ENCODE peak calls at places on chromosomes 6 and 20, in six cellular contexts. Z is spleen, G is PC-3, K is colonic mucosa, O is tibial nerve, U is AG04450. D is an unnamed sample.

GRCh38 chr20:11783102-11783861 is 134.4 kb upstream of the BTBD3 start:
- DNase-seq in U (no peak), K (no peak), O (no peak), Z (no peak), G (no peak), D (no peak)

GRCh38 chr6:2862712-2863174 is 21.1 kb upstream of the SERPINB1 start:
- DNase-seq in G (no peak), Z (no peak), O (no peak), U (no peak), K (peak), D (no peak)

GRCh38 chr6:119172813-119173212 is 94.3 kb upstream of the FAM184A start:
- DNase-seq in Z (no peak), O (no peak), K (no peak), G (peak), U (no peak), D (peak)

GRCh38 chr20:48791014-48791413 is 36.8 kb downstream of the PREX1 start:
- DNase-seq in Z (peak), U (no peak), K (no peak), O (no peak), G (peak), D (no peak)

GRCh38 chr6:131995924-131996323 is 44.8 kb upstream of the CCN2 start:
- DNase-seq in Z (no peak), G (peak), K (no peak), O (no peak), U (peak), D (peak)

GRCh38 chr6:38184780-38185080 is 365.2 kb downstream of the ZFAND3 start:
- DNase-seq in G (no peak), U (no peak), K (no peak), O (no peak), Z (peak), D (no peak)

GRCh38 chr6:19395316-19395715 is 441.9 kb upstream of the ID4 start:
- DNase-seq in G (no peak), K (no peak), Z (no peak), U (no peak), O (no peak), D (no peak)

GRCh38 chr6:38168699-38169098 is 349.2 kb downstream of the ZFAND3 start:
- DNase-seq in O (no peak), G (no peak), Z (no peak), K (no peak), U (no peak), D (no peak)

GRCh38 chr6:73391735-73392134 is 2.9 kb upstream of the DDX43 start:
- DNase-seq in K (no peak), O (no peak), U (no peak), Z (no peak), G (peak), D (no peak)

GRCh38 chr6:131683479-131683878 is 17.7 kb downstream of the OR2A4 start:
- DNase-seq in Z (no peak), G (peak), O (no peak), U (no peak), K (no peak), D (no peak)

GRCh38 chr6:138970856-138971425 is 17.1 kb downstream of the REPS1 start:
- DNase-seq in U (peak), K (no peak), Z (no peak), O (no peak), G (peak), D (peak)

GRCh38 chr20:21490105-21490504 is 23.8 kb downstream of the NKX2-2 start:
- DNase-seq in U (no peak), O (no peak), K (no peak), G (peak), Z (no peak), D (no peak)
- TF ChIP-seq CTCF in U (peak), O (no peak), K (no peak), G (peak), Z (no peak), D (no peak)

DNA sequence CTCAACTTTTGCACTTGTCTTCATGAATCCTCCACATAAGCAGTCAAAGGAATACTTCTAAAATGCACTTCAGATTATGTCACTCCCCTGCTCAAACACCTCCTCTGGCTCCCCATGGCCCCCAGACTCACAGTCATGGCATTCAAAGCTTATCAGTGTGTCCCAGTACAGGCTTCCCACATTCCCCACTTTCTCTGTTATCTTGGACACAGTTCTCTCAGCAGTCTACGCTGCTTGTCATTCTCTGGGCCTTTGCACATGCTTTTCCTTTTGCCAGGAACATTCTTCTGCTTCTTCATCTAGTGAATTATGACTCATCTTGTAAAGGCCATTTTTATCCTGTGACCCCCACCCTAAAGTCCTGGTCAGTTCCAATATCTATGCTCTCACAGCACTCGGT is 31.8 kb downstream of the SLC13A3 start:
- DNase-seq in Z (no peak), K (no peak), U (no peak), O (no peak), G (no peak), D (no peak)
- H3K27ac ChIP-seq in Z (no peak), K (no peak), U (no peak), O (no peak), G (no peak), D (no peak)

GRCh38 chr20:59221049-59221748 is 57.6 kb downstream of the ZNF831 start:
- DNase-seq in K (no peak), G (peak), Z (no peak), O (no peak), U (no peak), D (no peak)
- TF ChIP-seq CTCF in K (no peak), G (no peak), Z (no peak), O (peak), U (no peak), D (no peak)

GRCh38 chr6:52330470-52330869 is 31.5 kb upstream of the PAQR8 start:
- DNase-seq in Z (no peak), G (no peak), U (no peak), K (peak), O (no peak), D (no peak)
- H3K27ac ChIP-seq in Z (no peak), G (no peak), U (no peak), K (peak), O (no peak), D (no peak)

DNA sequence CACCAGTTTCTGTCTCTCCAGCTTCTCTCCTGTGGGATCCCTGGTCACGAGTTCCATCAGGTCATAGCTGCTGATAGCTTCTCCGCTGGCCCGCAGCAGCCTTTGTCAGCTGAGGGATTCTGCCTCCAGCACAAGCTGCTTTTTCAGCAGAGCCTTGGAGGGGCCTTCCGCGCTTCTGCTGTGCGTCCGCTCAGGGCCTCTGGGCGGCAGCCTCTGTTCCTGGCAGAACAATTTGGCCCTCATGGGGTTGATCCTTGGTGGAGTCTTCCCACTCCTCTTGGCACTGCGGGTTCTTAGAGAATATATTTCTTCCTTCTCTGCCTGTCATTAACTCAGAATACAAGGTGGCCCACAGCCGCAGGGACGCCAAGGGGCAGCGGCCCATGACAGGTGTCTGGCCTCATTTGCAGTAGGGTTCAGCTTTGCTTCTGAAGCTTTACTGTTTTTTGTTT is 158.8 kb downstream of the DTNBP1 start:
- DNase-seq in G (no peak), O (no peak), Z (peak), U (no peak), K (no peak), D (no peak)
- TF ChIP-seq CTCF in G (no peak), O (no peak), Z (no peak), U (no peak), K (no peak), D (no peak)

GRCh38 chr20:13877789-13878188 is 93.0 kb downstream of the NDUFAF5 start:
- DNase-seq in Z (no peak), U (no peak), G (no peak), O (no peak), K (no peak), D (no peak)
- H3K27ac ChIP-seq in Z (no peak), U (no peak), G (no peak), O (no peak), K (no peak), D (no peak)

GRCh38 chr6:40106840-40107239 is 172.6 kb upstream of the MOCS1 start:
- DNase-seq in O (no peak), K (no peak), U (no peak), G (no peak), Z (no peak), D (no peak)

GRCh38 chr6:40116829-40117228 is 182.6 kb upstream of the MOCS1 start:
- DNase-seq in G (no peak), Z (no peak), K (no peak), O (no peak), U (no peak), D (no peak)

GRCh38 chr6:40112350-40112749 is 178.1 kb upstream of the MOCS1 start:
- DNase-seq in U (no peak), K (no peak), Z (no peak), G (no peak), O (no peak), D (no peak)
- TF ChIP-seq CTCF in U (no peak), K (no peak), Z (no peak), G (no peak), O (no peak), D (no peak)

DNA sequence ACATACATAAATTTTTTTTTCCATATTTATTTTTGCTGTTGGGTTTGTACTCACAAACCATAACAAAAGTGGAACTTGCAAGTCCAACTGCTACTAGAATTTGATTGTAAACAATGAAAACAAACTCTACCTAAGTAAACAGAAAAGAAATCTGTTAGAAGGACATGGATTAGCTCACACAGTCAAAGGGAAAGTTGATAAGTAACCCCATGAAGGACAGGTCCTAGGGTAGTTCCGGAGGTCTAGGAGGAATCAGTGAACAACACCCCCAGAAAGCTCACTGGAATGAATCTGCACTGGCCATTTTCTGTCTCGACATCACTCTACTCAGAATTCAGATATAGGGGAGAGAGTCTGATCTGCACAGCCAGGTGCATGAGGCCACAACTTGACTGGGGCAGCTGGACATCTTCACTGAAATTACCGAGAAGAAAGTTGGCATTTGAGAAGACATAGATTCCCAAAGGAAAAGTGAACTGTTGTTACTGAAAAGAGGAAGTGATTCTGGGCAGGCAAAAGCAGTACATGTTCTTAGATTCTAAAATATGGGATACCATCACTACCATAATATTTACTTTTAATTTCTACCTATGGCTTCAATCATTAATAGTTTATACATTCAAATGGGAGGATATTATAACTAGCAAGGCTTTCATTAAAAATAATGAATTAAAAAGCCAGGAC is 76.4 kb downstream of the HMGN3 start:
- DNase-seq in G (no peak), U (no peak), K (no peak), O (no peak), Z (no peak), D (no peak)
- H3K27ac ChIP-seq in G (no peak), U (no peak), K (no peak), O (no peak), Z (no peak), D (no peak)

DNA sequence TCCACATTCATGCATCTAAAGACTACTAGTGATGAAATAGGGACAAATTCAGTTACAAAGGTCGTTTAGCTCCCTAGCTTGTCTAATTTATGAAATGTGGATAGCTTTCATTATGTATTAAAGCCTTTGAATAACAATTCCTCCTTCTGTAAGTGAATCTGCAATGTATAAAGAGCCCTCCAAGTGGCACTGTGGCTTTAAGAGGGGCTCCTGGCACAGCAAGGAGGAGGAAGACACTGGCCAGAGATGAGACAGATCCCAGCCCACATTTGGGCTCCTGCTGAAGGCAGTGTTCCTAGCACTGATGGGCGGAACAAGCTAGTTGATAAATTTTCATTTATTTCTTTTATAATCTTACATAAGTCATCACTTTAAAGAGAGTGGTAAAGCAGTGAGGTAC is 17.6 kb upstream of the FUCA2 start:
- DNase-seq in O (no peak), Z (no peak), K (no peak), U (no peak), G (peak), D (no peak)
- TF ChIP-seq CTCF in O (no peak), Z (no peak), K (no peak), U (peak), G (peak), D (no peak)

GRCh38 chr6:85705220-85705619 is 62.5 kb upstream of the SYNCRIP start:
- DNase-seq in Z (no peak), G (no peak), K (no peak), U (no peak), O (no peak), D (no peak)
- H3K27ac ChIP-seq in Z (no peak), G (no peak), K (no peak), U (no peak), O (no peak), D (no peak)

D was measured in RWPE1.